ENCODE peak calls at places on chromosomes 11 and 22, in nine cellular contexts. U, K, W, H, C, F, T, Q and V are unnamed samples.

GRCh38 chr11:18650859-18651557 is 16.9 kb upstream of the SPTY2D1 start:
- DNase-seq in U (peak; percentile 66), K (no peak), W (peak; percentile 20), H (peak; percentile 21), C (no peak), F (peak; percentile 38), T (no peak), Q (no peak), V (no peak)

GRCh38 chr11:122910775-122911174 is 28.2 kb downstream of the JHY start:
- DNase-seq in U (peak; percentile 51), K (peak; percentile 16), W (no peak), H (no peak), C (no peak), F (no peak), T (no peak), Q (no peak), V (no peak)

GRCh38 chr11:99766816-99767215 is 746.1 kb downstream of the CNTN5 start:
- DNase-seq in U (no peak), K (no peak), W (no peak), H (no peak), C (no peak), F (no peak), T (no peak), Q (no peak), V (no peak)

GRCh38 chr22:36191106-36191836 is 10.3 kb downstream of the APOL4 start:
- DNase-seq in U (peak; percentile 83), K (peak; percentile 62), W (peak; percentile 82), H (no peak), C (peak; percentile 76), F (no peak), T (peak; percentile 41), Q (peak; percentile 87), V (no peak)

GRCh38 chr11:116353517-116353916 is 419.3 kb downstream of the BUD13 start:
- DNase-seq in U (no peak), K (no peak), W (no peak), H (no peak), C (no peak), F (no peak), T (no peak), Q (no peak), V (no peak)

GRCh38 chr22:45496451-45496941 is 6.2 kb upstream of the FBLN1 start:
- DNase-seq in U (no peak), K (no peak), W (no peak), H (no peak), C (no peak), F (no peak), T (no peak), Q (no peak), V (no peak)

GRCh38 chr11:26109658-26110393 is 222.1 kb upstream of the ANO3 start:
- DNase-seq in U (no peak), K (no peak), W (no peak), H (no peak), C (no peak), F (no peak), T (no peak), Q (no peak), V (no peak)

GRCh38 chr11:113289341-113290187 is 24.8 kb upstream of the TTC12 start:
- DNase-seq in U (peak; percentile 71), K (peak; percentile 4), W (peak; percentile 51), H (peak; percentile 65), C (peak; percentile 67), F (peak; percentile 44), T (no peak), Q (peak; percentile 75), V (peak; percentile 79)

GRCh38 chr11:73988227-73988626 is 5.6 kb upstream of the UCP2 start:
- DNase-seq in U (no peak), K (no peak), W (no peak), H (no peak), C (no peak), F (no peak), T (no peak), Q (no peak), V (peak; percentile 5)

GRCh38 chr11:27416568-27417176 is 53.7 kb upstream of the CCDC34 start:
- DNase-seq in U (no peak), K (no peak), W (no peak), H (no peak), C (no peak), F (no peak), T (no peak), Q (no peak), V (no peak)

GRCh38 chr11:123144707-123145106 is 50.3 kb downstream of the CLMP start:
- DNase-seq in U (no peak), K (no peak), W (no peak), H (no peak), C (no peak), F (no peak), T (no peak), Q (no peak), V (no peak)

GRCh38 chr11:33040127-33040861 is 922 bp downstream of the TCP11L1 start:
- DNase-seq in U (peak; percentile 62), K (peak; percentile 52), W (no peak), H (no peak), C (no peak), F (peak; percentile 45), T (no peak), Q (peak; percentile 68), V (no peak)

GRCh38 chr22:30261134-30261533 is 5.5 kb downstream of the OSM start:
- DNase-seq in U (no peak), K (no peak), W (no peak), H (no peak), C (no peak), F (no peak), T (no peak), Q (no peak), V (no peak)

GRCh38 chr11:75946531-75947530 is 131.8 kb downstream of the UVRAG start:
- DNase-seq in U (peak; percentile 9), K (peak; percentile 80), W (peak; percentile 25), H (no peak), C (no peak), F (no peak), T (no peak), Q (peak; percentile 25), V (no peak)

GRCh38 chr22:20852076-20852475 is 6.5 kb downstream of the PI4KA start:
- DNase-seq in U (no peak), K (no peak), W (no peak), H (no peak), C (no peak), F (no peak), T (no peak), Q (no peak), V (no peak)

GRCh38 chr11:35735903-35736302 is 73.3 kb downstream of the TRIM44 start:
- DNase-seq in U (no peak), K (no peak), W (no peak), H (no peak), C (no peak), F (no peak), T (no peak), Q (no peak), V (no peak)

GRCh38 chr11:62789576-62789975 is 2.2 kb downstream of the TMEM223 start:
- DNase-seq in U (no peak), K (no peak), W (no peak), H (no peak), C (no peak), F (no peak), T (no peak), Q (peak; percentile 24), V (no peak)

DNA sequence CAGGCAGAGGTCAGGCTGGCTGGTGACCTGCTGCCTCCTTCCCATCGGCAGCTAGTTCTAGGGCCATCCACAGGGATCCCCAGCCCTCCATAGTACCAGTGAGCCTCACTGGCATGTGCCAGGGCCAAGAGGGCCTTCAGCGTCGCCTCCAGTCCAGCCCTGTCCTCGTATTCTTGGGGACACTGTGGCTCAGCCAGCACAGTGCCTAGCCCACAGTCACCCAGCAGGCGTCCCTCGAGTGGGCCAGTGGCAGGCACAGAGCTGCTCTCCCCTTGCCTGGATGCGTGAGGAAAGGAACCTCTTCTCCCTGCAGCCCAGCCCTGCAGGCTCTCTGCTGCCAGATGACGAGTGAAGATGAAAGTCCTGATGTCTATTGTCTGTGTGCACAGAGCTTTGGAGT is 10.6 kb upstream of the SH3BP1 start:
- DNase-seq in U (no peak), K (no peak), W (no peak), H (no peak), C (no peak), F (no peak), T (no peak), Q (no peak), V (no peak)
- H3K27ac ChIP-seq in U (no peak overlapping the region), K (no peak overlapping the region), W (no peak overlapping the region), H (no peak overlapping the region), C (no peak overlapping the region), F (no peak overlapping the region), T (no peak overlapping the region), Q (no peak overlapping the region), V (no peak overlapping the region)

DNA sequence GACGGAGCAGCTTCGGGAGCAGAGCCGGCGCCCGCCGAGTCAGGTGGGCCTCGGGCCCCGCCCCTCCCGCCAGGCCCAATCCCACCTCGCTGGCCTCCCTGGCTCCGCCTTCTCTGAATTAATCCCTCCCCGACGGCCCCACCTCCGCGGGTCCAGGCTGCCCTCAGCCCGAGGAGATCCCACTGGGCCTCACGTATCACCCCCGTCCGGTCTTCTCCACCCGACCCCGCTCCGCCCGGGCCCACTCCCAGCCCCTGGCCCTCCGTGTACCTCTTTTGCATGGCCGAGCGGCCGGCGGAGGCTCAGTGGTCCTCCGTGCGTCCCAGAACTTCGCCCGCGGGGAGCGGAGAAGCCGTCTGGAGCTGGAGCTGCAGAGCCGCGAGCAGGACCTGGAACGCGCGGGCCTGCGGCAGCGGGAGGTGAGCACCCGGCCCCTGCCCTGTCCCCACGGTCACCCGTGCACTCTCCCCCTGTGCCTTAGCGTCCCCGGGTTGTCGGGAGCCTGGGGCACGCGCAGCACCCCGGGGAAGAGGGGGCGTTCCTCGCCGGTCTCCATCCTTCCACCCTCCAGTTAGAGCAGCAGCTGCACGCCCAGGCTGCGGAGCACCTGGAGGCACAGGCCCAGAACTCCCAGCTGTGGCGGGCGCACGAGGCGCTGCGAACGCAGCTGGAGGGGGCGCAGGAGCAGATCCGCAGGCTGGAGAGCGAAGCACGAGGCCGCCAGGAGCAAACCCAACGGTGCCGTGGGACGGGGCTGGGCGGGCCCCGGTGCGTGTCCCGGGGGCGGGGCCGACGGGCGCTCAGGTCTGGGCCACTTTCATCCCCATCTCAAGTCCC is 2.2 kb upstream of the CD151 start:
- DNase-seq in U (peak; percentile 85), K (no peak), W (peak; percentile 85), H (no peak), C (peak; percentile 84), F (peak; percentile 58), T (no peak), Q (peak; percentile 32), V (peak; percentile 92)
- H3K27ac ChIP-seq in U (no peak overlapping the region), K (no peak overlapping the region), W (peak overlapping the region; percentile 78), H (no peak overlapping the region), C (no peak overlapping the region), F (no peak overlapping the region), T (no peak overlapping the region), Q (no peak overlapping the region), V (no peak overlapping the region)

DNA sequence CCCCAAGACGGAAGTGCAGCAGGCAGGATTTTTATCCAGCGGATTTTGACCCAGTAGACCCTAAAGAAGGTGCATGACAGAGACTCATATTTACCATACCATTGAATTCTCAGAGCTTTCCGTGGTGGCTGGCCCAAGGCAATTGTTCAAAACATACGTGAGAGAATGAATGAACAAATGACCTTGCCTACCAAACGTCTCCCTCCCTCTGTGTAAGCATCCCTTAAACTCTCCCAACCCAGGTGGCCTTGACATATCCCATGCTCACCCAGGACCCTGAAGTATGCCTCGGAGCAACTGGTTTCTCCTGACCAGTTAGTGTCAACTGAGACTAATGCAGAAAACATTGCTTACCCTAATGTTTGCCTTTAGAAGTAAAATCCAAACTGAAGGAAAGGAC is 154.9 kb downstream of the TEAD1 start:
- DNase-seq in U (no peak), K (no peak), W (no peak), H (no peak), C (no peak), F (no peak), T (no peak), Q (no peak), V (no peak)
- H3K27ac ChIP-seq in U (peak overlapping the region; percentile 51), K (no peak overlapping the region), W (no peak overlapping the region), H (peak overlapping the region; percentile 60), C (no peak overlapping the region), F (peak overlapping the region; percentile 34), T (no peak overlapping the region), Q (peak overlapping the region; percentile 42), V (no peak overlapping the region)

GRCh38 chr11:1834791-1835670 is at the start of gene SYT8:
- DNase-seq in U (no peak), K (no peak), W (no peak), H (no peak), C (peak; percentile 13), F (no peak), T (no peak), Q (no peak), V (no peak)
- H3K27ac ChIP-seq in U (no peak within 1 kb of the TSS), K (no peak within 1 kb of the TSS), W (no peak within 1 kb of the TSS), H (no peak within 1 kb of the TSS), C (no peak within 1 kb of the TSS), F (no peak within 1 kb of the TSS), T (no peak within 1 kb of the TSS), Q (no peak within 1 kb of the TSS), V (peak within 1 kb of the TSS; percentile 78)